ENCODE peak calls at places on chromosomes 11 and 22, in eight cellular contexts. K is GOT3; Q is cardiac muscle cell; R is Kasumi-1; Y is A549; B is cardiac fibroblast; D is AML-193; Z is stimulated activated CD8-positive, alpha-beta memory T cell treated with anti-CD3 and anti-CD28 coated beads, Interleukin-12 subunit alpha, Interleukin-12 subunit beta, amount 100 ng/mL, for 1 hour. V is an unnamed sample.

GRCh38 chr11:120563698-120564572 is 52.4 kb downstream of the GRIK4 start:
- DNase-seq in B (no peak), K (no peak), D (no peak), R (no peak), Z (no peak), Q (peak; percentile 42), Y (no peak), V (no peak)

GRCh38 chr22:41417622-41418390 is 28.8 kb downstream of the TOB2 start:
- DNase-seq in R (no peak), Q (no peak), Z (no peak), Y (peak; percentile 22), B (peak; percentile 19), D (no peak), K (no peak), V (no peak)

GRCh38 chr22:29765905-29766631 is 739 bp downstream of the ZMAT5 start:
- DNase-seq in B (no peak), R (peak; percentile 37), Y (no peak), Z (peak; percentile 6), K (no peak), Q (peak; percentile 20), D (no peak), V (no peak)

GRCh38 chr11:57604289-57605010 is 7.0 kb downstream of the SERPING1 start:
- DNase-seq in Z (no peak), B (no peak), Y (no peak), K (no peak), R (peak; percentile 57), D (no peak), Q (no peak), V (peak; percentile 67)

GRCh38 chr11:113553235-113553634 is 78.0 kb upstream of the DRD2 start:
- DNase-seq in Y (peak; percentile 6), Z (no peak), K (peak; percentile 2), D (no peak), B (peak; percentile 82), R (no peak), Q (no peak), V (no peak)

GRCh38 chr11:104547996-104548661 is 350.1 kb downstream of the CASP12 start:
- DNase-seq in K (no peak), B (peak; percentile 60), D (no peak), Z (no peak), R (peak; percentile 15), Y (no peak), Q (no peak), V (no peak)

GRCh38 chr22:35634015-35634414 is 14.2 kb upstream of the APOL6 start:
- DNase-seq in Q (no peak), D (no peak), K (no peak), Z (no peak), R (no peak), B (no peak), Y (peak; percentile 33), V (no peak)

GRCh38 chr11:129143335-129143734 is 48.8 kb downstream of the ARHGAP32 start:
- DNase-seq in R (no peak), D (no peak), K (peak; percentile 33), B (peak; percentile 100), Q (no peak), Z (no peak), Y (peak; percentile 91), V (no peak)

GRCh38 chr11:4491878-4492606 is 9.6 kb downstream of the OR52K1 start:
- DNase-seq in D (no peak), K (no peak), R (no peak), Q (no peak), Y (no peak), Z (no peak), B (peak; percentile 56), V (no peak)

GRCh38 chr11:79185351-79185750 is 255.5 kb downstream of the TENM4 start:
- DNase-seq in Q (no peak), B (no peak), R (no peak), Z (no peak), Y (no peak), D (no peak), K (no peak), V (no peak)

GRCh38 chr11:104327864-104328513 is 164.0 kb upstream of the PDGFD start:
- DNase-seq in Y (no peak), Z (no peak), R (no peak), D (no peak), K (no peak), Q (no peak), B (no peak), V (no peak)

GRCh38 chr11:128208329-128209220 is 378.8 kb downstream of the ETS1 start:
- DNase-seq in K (no peak), R (no peak), D (no peak), Y (peak; percentile 79), B (peak; percentile 98), Z (no peak), Q (no peak), V (no peak)

GRCh38 chr11:78773503-78773902 is 198.8 kb upstream of the NARS2 start:
- DNase-seq in B (no peak), R (no peak), K (no peak), D (no peak), Z (no peak), Q (no peak), Y (no peak), V (no peak)

GRCh38 chr11:69707156-69707555 is 3.3 kb upstream of the FGF19 start:
- DNase-seq in D (no peak), B (no peak), Q (no peak), Y (no peak), K (no peak), Z (no peak), R (no peak), V (no peak)

GRCh38 chr11:12174145-12175143 is 64.1 kb downstream of the MICAL2 start:
- DNase-seq in Q (no peak), D (peak; percentile 82), K (no peak), B (peak; percentile 89), R (peak; percentile 51), Y (no peak), Z (no peak), V (peak; percentile 34)

GRCh38 chr22:32695451-32695891 is 106.0 kb upstream of the TIMP3 start:
- DNase-seq in R (no peak), Z (no peak), D (no peak), Q (no peak), Y (peak; percentile 55), B (peak; percentile 80), K (no peak), V (no peak)

GRCh38 chr22:35835998-35836691 is 118.5 kb downstream of the APOL5 start:
- DNase-seq in D (no peak), B (peak; percentile 85), R (peak; percentile 9), K (no peak), Q (peak; percentile 57), Y (peak; percentile 75), Z (no peak), V (no peak)

GRCh38 chr22:23404689-23405365 is 175.3 kb downstream of the IGLL1 start:
- DNase-seq in Z (no peak), Y (no peak), R (no peak), Q (peak; percentile 91), K (no peak), D (no peak), B (peak; percentile 6), V (no peak)

GRCh38 chr22:17157714-17158113 is 1.4 kb downstream of the HDHD5 start:
- DNase-seq in K (no peak), Z (no peak), R (no peak), Q (no peak), Y (no peak), B (no peak), D (no peak), V (no peak)

GRCh38 chr11:72497731-72498130 is 63.4 kb upstream of the CLPB start:
- DNase-seq in Y (no peak), K (no peak), Q (no peak), R (no peak), Z (no peak), B (no peak), D (no peak), V (no peak)